ENCODE peak calls at places on chromosome 22, in six cellular contexts. F, P, R, A, S and Z are unnamed samples.
A peak's percentile ranks its signal among the peaks of the same experiment; 100 is the strongest.

GRCh38 chr22:27724181-27724580 is 77.4 kb downstream of the MN1 start:
- DNase-seq in F (no peak), P (no peak), R (no peak), A (no peak), S (no peak), Z (no peak)

GRCh38 chr22:31305194-31305593 is 12.9 kb upstream of the PIK3IP1 start:
- DNase-seq in F (no peak), P (no peak), R (no peak), A (no peak), S (no peak), Z (no peak)

GRCh38 chr22:48821346-48822186 is 1006.1 kb downstream of the BRD1 start:
- DNase-seq in F (no peak), P (no peak), R (no peak), A (peak; percentile 50), S (no peak), Z (no peak)

GRCh38 chr22:34946339-34946985 is 119.5 kb upstream of the ISX start:
- DNase-seq in F (no peak), P (no peak), R (no peak), A (no peak), S (no peak), Z (no peak)

GRCh38 chr22:35842954-35843353 is 125.3 kb downstream of the APOL5 start:
- DNase-seq in F (no peak), P (no peak), R (peak; percentile 22), A (no peak), S (no peak), Z (no peak)

GRCh38 chr22:45019861-45020655 is 10.3 kb upstream of the PHF21B start:
- DNase-seq in F (no peak), P (no peak), R (no peak), A (no peak), S (no peak), Z (no peak)

GRCh38 chr22:35622132-35622913 is 5.2 kb upstream of the MB start:
- DNase-seq in F (peak; percentile 63), P (no peak), R (peak; percentile 73), A (peak; percentile 79), S (no peak), Z (no peak)

GRCh38 chr22:31616315-31616980 is 45.6 kb downstream of the PISD start:
- DNase-seq in F (no peak), P (no peak), R (no peak), A (peak; percentile 52), S (no peak), Z (no peak)

GRCh38 chr22:21791635-21792625 is 56.3 kb upstream of the YPEL1 start:
- DNase-seq in F (no peak), P (peak; percentile 1), R (no peak), A (no peak), S (peak; percentile 44), Z (no peak)

GRCh38 chr22:48758021-48758561 is 1069.6 kb downstream of the BRD1 start:
- DNase-seq in F (no peak), P (peak; percentile 25), R (no peak), A (peak; percentile 49), S (no peak), Z (no peak)

GRCh38 chr22:49524362-49524761 is 303.3 kb downstream of the BRD1 start:
- DNase-seq in F (no peak), P (no peak), R (no peak), A (no peak), S (no peak), Z (no peak)

GRCh38 chr22:46042786-46043185 is 65.8 kb upstream of the WNT7B start:
- DNase-seq in F (no peak), P (no peak), R (no peak), A (no peak), S (no peak), Z (no peak)

GRCh38 chr22:46763051-46763705 is 728 bp downstream of the TBC1D22A start:
- DNase-seq in F (peak; percentile 78), P (peak; percentile 68), R (no peak), A (no peak), S (no peak), Z (no peak)